ENCODE peak calls at places on chromosomes 4 and X, in seven cellular contexts. W, E, F, B, Y, X and A are unnamed samples.
A peak's percentile ranks its signal among the peaks of the same experiment; 100 is the strongest.

GRCh38 chrX:151695583-151695930 is 299 bp downstream of the PRRG3 start:
- DNase-seq in W (no peak), E (no peak), F (no peak), B (no peak), Y (no peak), X (no peak), A (no peak)

GRCh38 chr4:165493359-165493758 is 114.6 kb downstream of the CPE start:
- DNase-seq in W (peak; percentile 54), E (peak; percentile 55), F (peak; percentile 71), B (peak; percentile 48), Y (peak; percentile 80), X (peak; percentile 62), A (peak; percentile 29)

GRCh38 chrX:34578237-34578636 is 78.8 kb downstream of the TMEM47 start:
- DNase-seq in W (peak; percentile 3), E (no peak), F (no peak), B (no peak), Y (no peak), X (no peak), A (no peak)

GRCh38 chr4:33696586-33696985 is 2547.7 kb downstream of the ARAP2 start:
- DNase-seq in W (no peak), E (no peak), F (no peak), B (no peak), Y (no peak), X (no peak), A (no peak)

GRCh38 chrX:77299549-77299948 is 147.6 kb upstream of the FGF16 start:
- DNase-seq in W (no peak), E (no peak), F (no peak), B (no peak), Y (no peak), X (no peak), A (no peak)

GRCh38 chr4:78033859-78034258 is 23.3 kb upstream of the FRAS1 start:
- DNase-seq in W (no peak), E (no peak), F (no peak), B (no peak), Y (no peak), X (no peak), A (no peak)

GRCh38 chr4:27278615-27279014 is 418.0 kb downstream of the STIM2 start:
- DNase-seq in W (no peak), E (no peak), F (no peak), B (no peak), Y (no peak), X (no peak), A (no peak)

GRCh38 chr4:163895369-163896005 is 401.0 kb downstream of the TMA16 start:
- DNase-seq in W (no peak), E (no peak), F (no peak), B (no peak), Y (no peak), X (no peak), A (no peak)

GRCh38 chr4:98728871-98729270 is 70.5 kb upstream of the TSPAN5 start:
- DNase-seq in W (no peak), E (no peak), F (no peak), B (no peak), Y (no peak), X (no peak), A (no peak)

GRCh38 chrX:74179071-74179470 is 124.9 kb upstream of the ZCCHC13 start:
- DNase-seq in W (no peak), E (no peak), F (no peak), B (no peak), Y (no peak), X (no peak), A (no peak)

GRCh38 chr4:20430555-20430954 is 178.8 kb downstream of the SLIT2 start:
- DNase-seq in W (no peak), E (no peak), F (no peak), B (no peak), Y (no peak), X (no peak), A (no peak)

GRCh38 chrX:46575586-46575985 is 2.0 kb downstream of the CHST7 start:
- DNase-seq in W (no peak), E (no peak), F (no peak), B (no peak), Y (no peak), X (no peak), A (no peak)

GRCh38 chr4:119748853-119749252 is 120.2 kb upstream of the PDE5A start:
- DNase-seq in W (no peak), E (no peak), F (no peak), B (no peak), Y (no peak), X (no peak), A (no peak)

GRCh38 chr4:7939377-7940108 is at the start of gene AFAP1:
- DNase-seq in W (peak; percentile 84), E (peak; percentile 92), F (peak; percentile 91), B (peak; percentile 69), Y (peak; percentile 90), X (peak; percentile 92), A (peak; percentile 75)
- TF ChIP-seq POLR2A in W (peak; percentile 83), E (no peak), F (peak; percentile 74), B (no peak), Y (peak; percentile 63), X (peak; percentile 70), A (peak; percentile 72)

DNA sequence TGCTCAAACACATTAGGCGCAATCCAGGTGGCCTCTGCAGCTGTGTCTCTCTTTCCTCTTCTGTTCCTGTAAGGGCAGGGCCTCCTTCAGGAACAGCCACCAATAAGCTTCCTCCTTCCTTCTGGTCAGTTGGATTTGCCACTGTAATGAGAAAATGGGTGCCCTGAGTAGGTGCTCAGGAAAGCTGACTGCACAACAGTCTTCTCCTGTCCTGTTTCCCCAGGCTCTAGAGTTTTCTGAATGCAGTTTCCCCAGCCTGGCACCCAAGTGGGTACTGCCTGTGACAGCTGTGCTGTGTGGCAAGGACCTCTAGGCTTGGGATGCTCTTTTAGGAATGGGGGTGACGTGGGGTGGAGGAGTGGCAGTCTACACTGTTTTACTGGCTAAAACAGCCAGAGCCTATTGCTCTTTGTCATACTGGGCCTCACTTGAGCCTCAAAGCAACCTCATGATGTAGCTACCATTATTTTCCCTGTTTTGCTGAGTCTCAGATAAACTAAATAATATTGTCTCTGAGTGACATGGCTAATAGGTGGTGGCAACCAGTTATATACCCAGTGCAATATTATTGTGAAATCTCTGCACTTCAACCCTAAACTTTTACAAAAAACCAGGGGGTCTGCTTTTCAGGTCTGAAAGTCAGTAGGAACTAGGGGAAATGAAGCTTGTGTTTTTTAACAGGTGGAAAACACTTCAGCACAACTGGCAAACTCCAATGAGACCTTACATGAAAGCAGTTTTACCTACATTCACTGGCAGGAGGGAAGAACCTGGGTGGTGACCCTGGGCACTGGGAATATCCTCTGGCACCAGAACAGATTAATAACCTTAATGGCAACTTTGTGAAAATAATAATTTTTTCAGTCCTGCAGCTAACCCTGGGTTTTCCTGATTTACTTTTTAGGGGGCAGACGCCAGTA is 1.1 kb downstream of the CXCL2 start:
- DNase-seq in W (no peak), E (no peak), F (no peak), B (no peak), Y (peak; percentile 32), X (no peak), A (no peak)
- TF ChIP-seq POLR2A in W (no peak), E (no peak), F (peak; percentile 34), B (no peak), Y (peak; percentile 78), X (no peak), A (no peak)

GRCh38 chr4:17081157-17081556 is 182.7 kb upstream of the LDB2 start:
- DNase-seq in W (no peak), E (no peak), F (no peak), B (no peak), Y (no peak), X (no peak), A (no peak)
- TF ChIP-seq POLR2A in W (no peak), E (no peak), F (no peak), B (no peak), Y (no peak), X (no peak), A (no peak)

GRCh38 chrX:132022863-132023116 is 312 bp upstream of the STK26 start:
- DNase-seq in W (no peak), E (no peak), F (no peak), B (no peak), Y (no peak), X (no peak), A (no peak)

GRCh38 chrX:132022115-132022862 is 813 bp upstream of the STK26 start:
- DNase-seq in W (no peak), E (no peak), F (peak; percentile 10), B (no peak), Y (no peak), X (no peak), A (no peak)

GRCh38 chrX:132025085-132025484 is 2.0 kb downstream of the STK26 start:
- DNase-seq in W (no peak), E (no peak), F (no peak), B (no peak), Y (no peak), X (no peak), A (no peak)

GRCh38 chrX:132023896-132024386 is 839 bp downstream of the STK26 start:
- DNase-seq in W (peak; percentile 6), E (no peak), F (no peak), B (no peak), Y (peak; percentile 33), X (peak; percentile 13), A (peak; percentile 4)

GRCh38 chrX:132023117-132023895 is at the start of gene STK26:
- DNase-seq in W (peak; percentile 62), E (peak; percentile 65), F (peak; percentile 72), B (peak; percentile 48), Y (peak; percentile 79), X (peak; percentile 55), A (peak; percentile 67)
- TF ChIP-seq POLR2A in W (peak; percentile 83), E (no peak), F (peak; percentile 75), B (no peak), Y (peak; percentile 74), X (peak; percentile 25), A (peak; percentile 77)

GRCh38 chr4:154551872-154552686 is 1.9 kb upstream of the PLRG1 start:
- DNase-seq in W (peak; percentile 58), E (peak; percentile 78), F (peak; percentile 82), B (peak; percentile 57), Y (peak; percentile 67), X (peak; percentile 71), A (no peak)

GRCh38 chr4:154545689-154546088 is 4.5 kb downstream of the PLRG1 start:
- DNase-seq in W (no peak), E (no peak), F (no peak), B (no peak), Y (no peak), X (no peak), A (no peak)

DNA sequence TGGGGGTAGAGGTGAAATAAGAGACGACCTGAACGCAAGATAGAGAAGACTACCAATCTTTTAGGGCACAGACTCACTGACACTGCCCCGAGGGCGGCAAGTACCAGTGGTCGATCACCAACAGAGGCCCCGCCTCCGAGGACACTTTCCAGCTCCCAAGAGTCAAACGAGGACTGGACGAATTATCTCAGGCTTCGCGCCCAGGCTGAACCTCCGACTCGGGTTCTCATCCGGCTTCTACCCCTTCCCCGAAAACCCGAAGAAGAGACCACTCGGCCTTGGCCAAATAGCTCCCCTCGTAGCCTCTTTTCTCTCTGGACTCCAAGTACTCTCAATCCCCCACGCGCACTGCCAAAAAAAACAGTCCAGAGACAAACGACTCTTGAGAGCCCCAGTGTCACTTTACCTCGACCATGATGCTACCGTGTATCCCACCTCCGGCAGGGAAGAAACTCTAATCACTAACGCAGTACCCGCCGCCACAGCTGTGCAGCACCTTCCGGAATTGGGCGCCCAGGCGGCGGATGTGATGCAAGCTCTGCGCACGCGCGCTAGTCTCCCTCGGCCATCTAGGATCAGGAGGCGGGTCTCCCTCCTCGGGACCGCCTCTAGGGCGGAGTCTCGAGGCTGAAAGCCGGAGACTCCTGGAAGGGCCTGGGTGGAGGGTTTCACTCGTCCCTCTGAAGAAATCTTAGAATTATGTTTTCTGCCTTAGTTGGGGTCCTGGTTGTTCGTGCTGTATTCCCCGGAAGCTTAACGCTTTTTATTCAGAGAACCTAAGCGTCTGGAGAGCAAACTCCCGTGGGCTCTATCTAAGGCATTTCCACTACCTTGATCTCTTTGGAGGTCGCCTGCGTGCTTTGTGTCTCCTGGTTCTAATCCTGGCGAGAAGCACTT is at the start of gene PLRG1:
- DNase-seq in W (peak; percentile 93), E (peak; percentile 98), F (peak; percentile 98), B (peak; percentile 94), Y (peak; percentile 97), X (peak; percentile 97), A (peak; percentile 45)
- TF ChIP-seq POLR2A in W (peak; percentile 62), E (no peak), F (peak; percentile 75), B (no peak), Y (peak; percentile 72), X (peak; percentile 62), A (peak; percentile 92)